ENCODE peak calls at places on chromosomes 1 and 21, in five cellular contexts. Y, Q, U, R and W are unnamed samples. For H3K4me1, the result is how much of the 10 kb centered on the place peaks cover.

GRCh38 chr1:39886757-39887231 is 3.5 kb upstream of the TRIT1 start:
- DNase-seq in Y (no peak), Q (no peak), U (no peak), R (no peak), W (no peak)

GRCh38 chr1:24562625-24563024 is 6.7 kb downstream of the NCMAP start:
- DNase-seq in Y (no peak), Q (no peak), U (peak), R (no peak), W (no peak)

GRCh38 chr21:35062016-35062415 is 12.9 kb upstream of the RUNX1 start:
- DNase-seq in Y (no peak), Q (no peak), U (no peak), R (no peak), W (no peak)

GRCh38 chr1:41582851-41583657 is 98.6 kb upstream of the EDN2 start:
- DNase-seq in Y (no peak), Q (no peak), U (no peak), R (no peak), W (no peak)

GRCh38 chr1:161733526-161733925 is 12.2 kb downstream of the FCRLB start:
- DNase-seq in Y (no peak), Q (no peak), U (no peak), R (no peak), W (no peak)

GRCh38 chr1:178659789-178660208 is 65.2 kb upstream of the RALGPS2 start:
- DNase-seq in Y (no peak), Q (no peak), U (no peak), R (no peak), W (no peak)

GRCh38 chr1:69777933-69778332 is 210.2 kb downstream of the LRRC7 start:
- DNase-seq in Y (no peak), Q (no peak), U (no peak), R (no peak), W (no peak)

GRCh38 chr21:36535618-36536241 is 55.8 kb upstream of the CLDN14 start:
- DNase-seq in Y (no peak), Q (no peak), U (no peak), R (no peak), W (no peak)

GRCh38 chr1:203276916-203277535 is 28.3 kb upstream of the BTG2 start:
- DNase-seq in Y (no peak), Q (no peak), U (peak), R (no peak), W (no peak)

GRCh38 chr1:195738971-195739650 is 869.1 kb downstream of the KCNT2 start:
- DNase-seq in Y (no peak), Q (no peak), U (no peak), R (no peak), W (no peak)

GRCh38 chr1:108813326-108813725 is 43.6 kb downstream of the AKNAD1 start:
- DNase-seq in Y (no peak), Q (no peak), U (no peak), R (no peak), W (no peak)

GRCh38 chr1:1213919-1214599 is at the start of gene TNFRSF4:
- DNase-seq in Y (no peak), Q (no peak), U (no peak), R (no peak), W (no peak)

GRCh38 chr1:157862114-157863070 is 20.8 kb upstream of the CD5L start:
- DNase-seq in Y (no peak), Q (no peak), U (no peak), R (no peak), W (no peak)

GRCh38 chr1:153220606-153221303 is 3.4 kb downstream of the PRR9 start:
- DNase-seq in Y (no peak), Q (no peak), U (no peak), R (no peak), W (no peak)

GRCh38 chr1:14113841-14114567 is 414.0 kb downstream of the PRDM2 start:
- DNase-seq in Y (no peak), Q (peak), U (no peak), R (no peak), W (no peak)

GRCh38 chr1:10271869-10272268 is 61.5 kb downstream of the KIF1B start:
- DNase-seq in Y (no peak), Q (no peak), U (no peak), R (no peak), W (no peak)

GRCh38 chr1:155966135-155966534 is 12.2 kb downstream of the ARHGEF2 start:
- DNase-seq in Y (no peak), Q (no peak), U (no peak), R (no peak), W (no peak)

GRCh38 chr1:28437924-28438699 is 67.7 kb upstream of the RCC1 start:
- DNase-seq in Y (peak), Q (peak), U (peak), R (peak), W (no peak)

GRCh38 chr1:247482747-247483146 is 24.8 kb upstream of the OR2B11 start:
- DNase-seq in Y (no peak), Q (no peak), U (no peak), R (no peak), W (no peak)

GRCh38 chr1:167175901-167176300 is 44.8 kb upstream of the POU2F1 start:
- DNase-seq in Y (no peak), Q (no peak), U (no peak), R (no peak), W (no peak)

GRCh38 chr1:27726173-27726793 is 522 bp downstream of the FAM76A start:
- DNase-seq in Y (peak), Q (peak), U (no peak), R (no peak), W (no peak)

GRCh38 chr1:27649306-27649635 is 14.3 kb upstream of the FGR start:
- DNase-seq in Y (no peak), Q (no peak), U (no peak), R (no peak), W (no peak)

GRCh38 chr1:155123801-155124200 is 3.9 kb upstream of the EFNA1 start:
- DNase-seq in Y (no peak), Q (no peak), U (no peak), R (no peak), W (no peak)

GRCh38 chr1:240244968-240245628 is 153.4 kb downstream of the FMN2 start:
- DNase-seq in Y (no peak), Q (no peak), U (no peak), R (no peak), W (no peak)

DNA sequence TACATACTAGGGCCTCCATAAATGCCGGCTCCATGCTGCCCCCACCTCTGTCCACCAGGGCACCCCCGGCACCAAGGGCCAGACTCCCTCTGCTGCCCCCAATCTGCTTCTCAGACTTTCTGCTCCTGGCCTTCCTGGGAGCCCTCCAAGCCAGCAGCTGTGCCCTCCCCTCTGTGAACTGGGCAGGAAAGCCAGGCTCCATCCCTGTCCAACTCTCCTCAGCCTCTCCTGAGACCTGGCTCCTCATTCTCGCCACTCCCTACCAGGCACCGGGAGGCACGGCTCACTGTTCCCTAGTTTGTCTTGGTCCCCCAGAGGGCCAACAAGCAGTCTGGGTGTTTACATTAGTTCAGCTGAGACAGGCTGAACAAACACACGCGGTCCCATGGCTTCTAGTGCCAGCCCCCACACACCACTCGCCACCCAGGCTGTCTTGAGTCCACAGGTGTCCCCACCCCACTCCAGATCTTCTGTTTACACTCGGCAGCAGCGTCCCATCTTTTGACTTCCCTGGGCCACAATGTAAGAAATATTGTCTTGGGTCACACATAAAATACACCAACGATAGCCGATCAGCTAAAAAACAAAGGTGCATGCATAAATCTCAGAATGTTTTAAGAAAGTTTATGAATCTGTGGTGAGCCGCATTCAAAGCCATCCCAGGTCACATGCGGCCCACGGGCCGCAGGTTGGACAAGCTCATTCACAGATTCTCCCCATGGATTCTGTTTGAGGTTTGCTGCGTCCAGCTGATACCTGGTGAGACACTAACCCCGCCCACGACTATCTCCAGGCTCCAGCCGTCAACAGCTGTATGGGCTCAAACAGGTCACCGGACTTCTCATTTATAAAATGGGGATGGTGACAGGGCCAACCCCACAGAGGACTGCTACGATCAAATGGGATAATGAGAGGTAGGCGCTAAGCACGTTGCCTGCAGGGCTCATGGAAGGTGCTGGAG is 29.5 kb upstream of the ECE1 start:
- DNase-seq in Y (no peak), Q (no peak), U (no peak), R (no peak), W (no peak)
- H3K4me1 ChIP-seq in Y (under half), Q (under half), U (half or more), R (half or more), W (under half)

GRCh38 chr1:19799877-19800804 is at the start of gene TMCO4:
- DNase-seq in Y (peak), Q (peak), U (peak), R (no peak), W (peak)
- H3K27ac ChIP-seq in Y (peak), Q (peak), U (peak), R (peak), W (peak)

DNA sequence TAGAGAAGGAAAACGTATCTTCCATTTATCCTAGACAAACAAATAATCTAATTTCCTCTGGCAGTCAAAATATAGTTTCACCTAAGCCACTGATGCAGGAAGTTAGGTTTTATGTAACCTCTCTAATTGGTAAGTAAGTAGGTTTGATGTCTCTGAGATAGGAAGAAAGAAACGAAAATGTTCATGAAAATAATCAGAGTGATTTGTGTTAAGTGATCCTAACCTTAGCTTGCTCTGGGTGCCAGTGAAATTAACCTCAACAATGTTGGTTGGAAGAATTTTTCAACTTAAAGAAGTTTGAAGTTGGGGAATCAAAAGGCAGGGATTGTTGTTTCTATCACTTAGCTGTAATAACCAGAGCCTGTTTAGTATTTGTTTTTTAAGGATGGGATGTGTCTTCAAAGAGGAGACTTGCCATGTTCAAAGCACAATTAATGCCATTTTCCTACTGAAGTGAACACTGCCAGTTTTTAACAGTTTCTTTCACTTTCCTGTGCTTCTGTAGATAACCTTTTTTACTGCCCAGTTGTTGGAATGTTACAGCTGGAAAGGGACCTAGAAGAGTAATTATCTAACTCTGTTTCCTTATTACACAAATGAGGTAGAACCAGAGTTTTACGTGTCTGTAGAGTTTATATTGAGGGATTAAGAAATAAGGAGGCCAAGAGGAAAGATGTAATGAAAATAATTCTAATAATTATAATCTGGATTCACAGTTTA is 18.4 kb downstream of the HIPK1 start:
- DNase-seq in Y (peak), Q (no peak), U (no peak), R (no peak), W (peak)
- H3K4me1 ChIP-seq in Y (under half), Q (under half), U (under half), R (under half), W (half or more)

GRCh38 chr1:31878018-31878417 is 60.1 kb downstream of the PTP4A2 start:
- DNase-seq in Y (no peak), Q (no peak), U (no peak), R (no peak), W (no peak)

GRCh38 chr1:31879981-31880608 is 58.1 kb downstream of the PTP4A2 start:
- DNase-seq in Y (no peak), Q (no peak), U (no peak), R (no peak), W (no peak)

GRCh38 chr1:31881698-31882000 is 56.5 kb downstream of the PTP4A2 start:
- DNase-seq in Y (no peak), Q (no peak), U (no peak), R (no peak), W (no peak)

GRCh38 chr1:31883357-31883942 is 54.7 kb downstream of the PTP4A2 start:
- DNase-seq in Y (no peak), Q (no peak), U (no peak), R (no peak), W (no peak)

DNA sequence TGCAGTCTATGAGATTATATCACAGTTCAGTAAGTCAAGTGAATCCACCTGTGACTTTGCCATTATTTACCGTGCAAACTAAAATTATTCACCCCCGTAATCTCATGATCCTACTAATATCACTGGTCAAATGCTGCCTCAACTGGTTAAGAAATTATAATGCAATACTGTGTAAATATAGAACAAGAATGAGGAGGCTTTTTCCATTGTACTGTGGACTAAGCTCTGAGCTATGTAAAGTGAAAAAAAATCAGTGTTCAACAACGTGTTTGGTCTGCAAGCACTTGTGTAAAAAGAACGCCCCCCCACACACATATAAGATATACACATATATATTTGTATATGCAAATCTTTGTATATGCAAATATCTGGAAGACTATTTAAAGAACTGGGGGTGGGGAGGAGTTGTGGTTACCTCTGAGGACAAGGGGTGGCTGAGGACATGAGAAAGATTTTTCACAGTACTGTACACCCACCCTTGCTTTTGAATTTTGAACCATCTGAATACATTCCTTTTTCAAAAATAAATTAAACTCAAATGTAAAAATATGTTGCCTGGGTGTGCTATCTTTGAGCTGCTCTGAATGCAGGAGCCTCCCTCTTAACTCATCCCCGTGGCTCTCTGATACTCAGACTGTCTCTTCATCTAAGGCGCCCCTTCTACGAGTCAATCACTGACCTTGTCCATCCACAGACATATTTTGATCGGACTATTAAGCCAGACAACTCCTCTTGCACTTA is 57.0 kb downstream of the PTP4A2 start:
- DNase-seq in Y (no peak), Q (no peak), U (no peak), R (no peak), W (no peak)
- H3K27ac ChIP-seq in Y (no peak), Q (no peak), U (no peak), R (no peak), W (no peak)